ENCODE peak calls at places on chromosomes 1 and 21, in eight cellular contexts. J, F, N, H, C, B, V and L are unnamed samples.

GRCh38 chr1:207518608-207519239 is 22.8 kb downstream of the CR1 start:
- DNase-seq in J (no peak), F (no peak), N (no peak), H (no peak), C (no peak), B (no peak), V (no peak), L (no peak)

GRCh38 chr1:67683306-67683705 is 1.7 kb upstream of the GADD45A start:
- DNase-seq in J (no peak), F (peak), N (no peak), H (no peak), C (peak), B (peak), V (no peak), L (peak)

GRCh38 chr1:184014271-184014670 is 23.3 kb downstream of the COLGALT2 start:
- DNase-seq in J (no peak), F (no peak), N (no peak), H (no peak), C (no peak), B (no peak), V (no peak), L (no peak)

GRCh38 chr1:29640428-29640785 is 404.1 kb downstream of the PTPRU start:
- DNase-seq in J (no peak), F (no peak), N (no peak), H (no peak), C (no peak), B (no peak), V (no peak), L (no peak)

GRCh38 chr1:201176931-201177330 is 13.7 kb upstream of the IGFN1 start:
- DNase-seq in J (no peak), F (peak), N (no peak), H (no peak), C (no peak), B (no peak), V (no peak), L (no peak)

GRCh38 chr1:95742591-95743089 is 508.6 kb downstream of the RWDD3 start:
- DNase-seq in J (no peak), F (peak), N (no peak), H (peak), C (peak), B (peak), V (no peak), L (peak)

GRCh38 chr21:39386194-39386593 is 37.3 kb upstream of the HMGN1 start:
- DNase-seq in J (peak), F (no peak), N (no peak), H (peak), C (no peak), B (peak), V (no peak), L (peak)

GRCh38 chr1:116569776-116570357 is 959 bp downstream of the CD58 start:
- DNase-seq in J (peak), F (peak), N (no peak), H (peak), C (peak), B (peak), V (peak), L (no peak)

DNA sequence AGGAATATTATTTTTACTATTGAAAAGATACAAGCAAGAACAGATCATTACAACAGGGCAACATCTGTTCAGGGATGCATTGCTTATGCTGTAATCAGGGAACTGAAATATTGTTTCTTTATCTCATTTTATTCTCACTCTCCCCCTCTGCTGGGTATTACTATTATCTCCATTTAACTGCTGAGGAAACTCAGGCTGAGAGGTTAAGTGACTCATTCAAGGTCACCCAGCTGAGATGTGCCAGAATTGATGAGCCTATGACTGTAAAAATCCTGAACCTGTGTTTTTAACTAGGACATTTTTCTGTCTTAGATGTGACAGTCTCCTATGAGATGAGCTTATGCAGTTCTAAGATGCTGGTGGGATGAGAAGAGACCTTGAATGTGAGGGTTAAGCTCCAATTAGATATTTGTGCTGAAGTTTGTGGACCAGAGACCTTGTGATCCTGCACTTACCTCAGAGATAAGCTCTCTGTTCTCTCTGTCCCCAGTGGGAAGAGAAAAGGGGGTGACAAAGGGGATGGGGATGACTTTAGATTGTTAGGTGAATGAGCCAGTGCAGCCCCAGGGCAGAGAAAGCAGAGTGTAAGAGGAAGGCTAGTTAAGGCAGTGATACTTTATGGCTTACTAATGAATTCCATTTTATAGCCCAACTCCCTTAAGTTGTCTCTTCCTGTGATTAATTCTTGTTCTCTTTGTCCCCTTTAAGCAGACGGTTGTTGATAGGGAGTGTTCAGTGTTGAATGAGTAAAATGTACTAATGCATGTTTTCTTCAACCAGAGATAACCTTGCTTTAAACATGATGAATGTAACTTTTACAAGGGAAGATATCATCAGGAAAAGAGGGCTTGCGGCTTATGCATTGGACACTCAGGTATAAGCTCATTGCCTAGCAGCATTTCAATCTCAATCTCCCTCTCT is 111.4 kb downstream of the HLX start:
- DNase-seq in J (peak), F (peak), N (no peak), H (no peak), C (peak), B (peak), V (no peak), L (peak)
- TF ChIP-seq CTCF in J (no peak), F (peak), N (no peak), H (no peak), C (no peak), B (peak), V (no peak), L (peak)

GRCh38 chr1:213658508-213658907 is 329.3 kb upstream of the PROX1 start:
- DNase-seq in J (no peak), F (no peak), N (no peak), H (no peak), C (no peak), B (no peak), V (no peak), L (no peak)
- H3K4me3 ChIP-seq in J (no peak), F (no peak), N (no peak), H (no peak), C (no peak), B (no peak), V (no peak), L (no peak)

GRCh38 chr1:57232500-57232899 is 191.4 kb downstream of the DAB1 start:
- DNase-seq in J (peak), F (no peak), N (no peak), H (no peak), C (no peak), B (no peak), V (peak), L (peak)
- TF ChIP-seq CTCF in J (peak), F (no peak), N (peak), H (no peak), C (no peak), B (no peak), V (peak), L (peak)

GRCh38 chr1:161198877-161199431 is at the start of gene ADAMTS4:
- DNase-seq in J (no peak), F (peak), N (no peak), H (peak), C (peak), B (peak), V (peak), L (peak)

GRCh38 chr1:161198206-161198876 is 513 bp downstream of the ADAMTS4 start:
- DNase-seq in J (peak), F (no peak), N (no peak), H (peak), C (no peak), B (peak), V (peak), L (peak)

GRCh38 chr1:161196521-161197451 is 2.1 kb downstream of the ADAMTS4 start:
- DNase-seq in J (no peak), F (peak), N (no peak), H (peak), C (peak), B (peak), V (peak), L (peak)

GRCh38 chr1:161196111-161196510 is 2.7 kb downstream of the ADAMTS4 start:
- DNase-seq in J (no peak), F (no peak), N (no peak), H (no peak), C (no peak), B (no peak), V (no peak), L (no peak)

GRCh38 chr1:161197560-161198205 is 1.2 kb downstream of the ADAMTS4 start:
- DNase-seq in J (no peak), F (no peak), N (no peak), H (no peak), C (no peak), B (no peak), V (no peak), L (no peak)
- H3K4me3 ChIP-seq in J (peak), F (peak), N (peak), H (peak), C (no peak), B (peak), V (peak), L (peak)

GRCh38 chr1:54973205-54973921 is 7.1 kb upstream of the TMEM61 start:
- DNase-seq in J (peak), F (peak), N (no peak), H (peak), C (peak), B (peak), V (peak), L (peak)
- TF ChIP-seq CTCF in J (peak), F (peak), N (peak), H (peak), C (peak), B (peak), V (peak), L (peak)

GRCh38 chr1:1069061-1069710 is 4.9 kb downstream of the RNF223 start:
- DNase-seq in J (peak), F (peak), N (peak), H (peak), C (no peak), B (peak), V (peak), L (peak)

GRCh38 chr1:1067284-1068076 is 6.6 kb downstream of the RNF223 start:
- DNase-seq in J (no peak), F (no peak), N (no peak), H (no peak), C (no peak), B (no peak), V (no peak), L (no peak)

GRCh38 chr1:1066403-1067283 is 7.5 kb downstream of the RNF223 start:
- DNase-seq in J (no peak), F (no peak), N (no peak), H (no peak), C (no peak), B (no peak), V (no peak), L (no peak)

GRCh38 chr1:1068374-1069060 is 5.6 kb downstream of the RNF223 start:
- DNase-seq in J (no peak), F (no peak), N (no peak), H (no peak), C (no peak), B (no peak), V (peak), L (no peak)

DNA sequence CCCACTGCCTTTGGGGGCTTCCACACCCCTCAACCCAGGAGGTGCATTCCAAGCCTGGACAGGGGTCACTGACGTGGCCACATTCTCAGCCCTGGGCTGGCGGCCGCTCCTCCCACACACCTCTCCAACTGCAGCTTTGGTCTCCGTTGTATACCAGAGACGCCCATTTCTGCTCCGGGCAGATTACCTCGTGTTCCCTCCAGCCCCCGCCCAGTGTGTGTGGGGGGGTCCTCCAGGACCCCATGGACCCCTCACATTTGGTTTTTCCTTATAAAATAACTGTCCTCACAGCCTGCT is 6.1 kb downstream of the RNF223 start:
- DNase-seq in J (no peak), F (no peak), N (no peak), H (no peak), C (no peak), B (no peak), V (no peak), L (no peak)
- H3K4me3 ChIP-seq in J (no peak), F (no peak), N (peak), H (no peak), C (no peak), B (no peak), V (peak), L (no peak)

DNA sequence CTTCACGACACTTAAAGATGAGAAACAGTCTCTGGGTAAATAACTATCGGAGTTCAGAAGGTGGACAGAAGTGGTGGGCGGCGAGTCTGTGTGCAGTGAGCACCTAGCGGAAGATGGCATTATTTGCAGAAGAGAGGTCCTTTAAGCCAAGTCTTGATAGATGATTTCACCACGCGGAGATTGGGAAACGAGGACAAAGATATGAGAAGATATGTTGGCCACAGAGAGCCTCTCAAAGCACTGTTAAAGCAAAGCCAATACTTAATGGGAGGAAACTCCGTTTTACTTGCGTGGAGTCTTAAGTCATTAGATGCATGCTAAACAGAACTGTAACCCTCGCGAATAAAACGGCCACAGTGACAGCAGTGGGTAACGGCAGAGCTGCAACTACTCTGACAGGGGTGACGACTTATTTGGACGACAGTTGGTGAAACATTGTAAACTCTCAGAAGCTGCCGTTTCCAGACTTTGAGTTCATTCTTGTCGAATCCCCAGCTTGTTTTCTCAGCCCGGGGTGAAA is 576 bp upstream of the CEP350 start:
- DNase-seq in J (peak), F (no peak), N (no peak), H (no peak), C (no peak), B (no peak), V (peak), L (peak)
- TF ChIP-seq CTCF in J (peak), F (no peak), N (peak), H (peak), C (peak), B (peak), V (peak), L (peak)